ENCODE peak calls at places on chromosomes 13 and 19, in four cellular contexts. K, T, I and H are unnamed samples.

GRCh38 chr19:38731654-38732301 is 12.5 kb downstream of the CAPN12 start:
- DNase-seq in T (no peak), I (no peak), K (no peak), H (no peak)

GRCh38 chr13:25329706-25330105 is 28.3 kb downstream of the NUP58 start:
- DNase-seq in I (no peak), T (peak), K (peak), H (no peak)

GRCh38 chr13:99425485-99426341 is 75.6 kb upstream of the TM9SF2 start:
- DNase-seq in T (no peak), K (no peak), I (peak), H (no peak)

GRCh38 chr19:17711851-17712250 is 7.4 kb upstream of the MAP1S start:
- DNase-seq in K (no peak), T (no peak), I (no peak), H (no peak)

GRCh38 chr19:485122-485521 is 11.2 kb upstream of the MADCAM1 start:
- DNase-seq in K (no peak), T (no peak), I (no peak), H (no peak)

GRCh38 chr13:35599385-35599784 is 122.9 kb upstream of the MAB21L1 start:
- DNase-seq in T (no peak), K (no peak), I (no peak), H (no peak)

GRCh38 chr13:64801768-64802167 is 2428.4 kb downstream of the PCDH9 start:
- DNase-seq in T (no peak), K (no peak), I (no peak), H (no peak)

GRCh38 chr13:50678464-50679162 is 164.9 kb downstream of the DLEU7 start:
- DNase-seq in T (peak), K (peak), I (no peak), H (no peak)

GRCh38 chr19:28889941-28890645 is 322.9 kb downstream of the UQCRFS1 start:
- DNase-seq in T (no peak), I (no peak), K (no peak), H (no peak)

GRCh38 chr19:16581971-16582343 is 9.7 kb upstream of the SLC35E1 start:
- DNase-seq in K (peak), I (no peak), T (no peak), H (no peak)

GRCh38 chr19:45973564-45974338 is at the start of gene NOVA2:
- DNase-seq in K (peak), T (peak), I (peak), H (peak)

GRCh38 chr13:34591801-34592454 is 350.1 kb upstream of the NBEA start:
- DNase-seq in I (no peak), K (no peak), T (peak), H (no peak)

GRCh38 chr13:54799621-54800226 is 1771.1 kb downstream of the OLFM4 start:
- DNase-seq in T (no peak), K (no peak), I (no peak), H (no peak)
- H3K27ac ChIP-seq in T (no peak), K (no peak), I (no peak), H (no peak)

DNA sequence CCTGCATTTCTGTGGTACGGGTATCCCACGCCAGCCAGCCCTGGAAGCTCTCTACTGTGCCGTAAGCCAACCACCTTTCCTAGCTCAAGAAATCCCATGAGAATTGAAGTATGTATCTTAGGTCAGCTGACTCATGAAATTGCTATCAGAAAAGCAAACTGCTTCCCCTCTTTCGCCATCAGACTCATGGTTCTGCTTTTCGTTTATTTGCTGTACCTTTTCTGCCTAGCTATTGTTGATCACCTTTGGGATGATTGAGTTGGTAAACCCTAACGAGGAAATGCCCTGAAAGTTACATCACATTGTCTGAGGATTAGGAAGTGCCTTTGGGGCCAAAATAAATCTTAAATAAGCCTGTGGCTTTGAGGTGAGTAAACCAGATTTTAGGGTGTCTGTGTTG is at the start of gene ADGRE3:
- DNase-seq in I (peak), K (no peak), T (no peak), H (no peak)
- H3K27ac ChIP-seq in I (no peak), K (no peak), T (no peak), H (no peak)

GRCh38 chr19:3423183-3423829 is 56.9 kb downstream of the NFIC start:
- DNase-seq in K (peak), I (no peak), T (no peak), H (no peak)
- H3K27ac ChIP-seq in K (no peak), I (no peak), T (peak), H (no peak)

DNA sequence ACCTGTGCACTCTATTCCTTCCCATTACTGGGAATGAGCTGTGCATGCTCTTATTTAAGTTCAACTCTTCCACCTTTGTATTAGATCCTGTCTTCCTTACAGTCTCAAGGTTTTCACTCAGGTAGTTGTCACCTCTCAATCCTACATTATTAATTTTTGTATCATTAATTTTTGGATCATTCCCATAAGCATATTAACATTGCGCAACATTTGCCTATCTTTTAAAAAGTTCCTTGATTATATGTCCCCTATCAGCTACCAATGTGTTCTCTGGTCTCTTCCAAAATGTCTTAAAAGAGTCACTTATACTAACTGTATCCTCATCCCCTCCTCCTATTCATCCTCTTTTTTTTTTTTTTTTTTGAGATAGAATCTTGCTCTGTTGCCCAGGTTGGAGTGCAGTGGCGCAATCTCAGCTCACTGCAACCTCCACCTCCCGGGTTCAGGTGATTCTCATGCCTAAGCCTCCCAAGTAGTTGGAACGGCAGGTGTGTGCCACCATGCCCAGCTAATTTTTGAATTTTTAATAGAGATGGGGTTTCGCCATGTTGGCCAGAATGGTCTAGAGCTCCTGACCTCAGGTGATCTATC is 2.1 kb upstream of the RCBTB2 start:
- DNase-seq in I (no peak), K (no peak), T (no peak), H (no peak)
- H3K27ac ChIP-seq in I (no peak), K (no peak), T (no peak), H (no peak)